ENCODE peak calls at places on chromosome 20, in seven cellular contexts. Q is neuronal stem cell, G is H9, N is mesenchymal stem cell, C is H1, D is trophoblast cell, K is mesendoderm. M is an unnamed sample.

GRCh38 chr20:44001667-44002596 is 87.3 kb downstream of the TOX2 start:
- DNase-seq in Q (no peak), G (no peak), N (no peak), C (no peak), D (no peak), K (no peak), M (no peak)

GRCh38 chr20:40961686-40962640 is 66.7 kb upstream of the TOP1 start:
- DNase-seq in Q (no peak), G (peak), N (no peak), C (no peak), D (no peak), K (no peak), M (peak)

GRCh38 chr20:38126146-38126912 is 38.7 kb downstream of the TGM2 start:
- DNase-seq in Q (no peak), G (peak), N (peak), C (no peak), D (no peak), K (no peak), M (no peak)

GRCh38 chr20:63117151-63117550 is 98.8 kb downstream of the YTHDF1 start:
- DNase-seq in Q (no peak), G (no peak), N (no peak), C (no peak), D (no peak), K (no peak), M (no peak)

GRCh38 chr20:10670521-10671220 is 3.1 kb downstream of the JAG1 start:
- DNase-seq in Q (no peak), G (no peak), N (peak), C (no peak), D (no peak), K (no peak), M (peak)

GRCh38 chr20:34268851-34269668 is 27.8 kb downstream of the ASIP start:
- DNase-seq in Q (no peak), G (peak), N (peak), C (peak), D (no peak), K (peak), M (no peak)

GRCh38 chr20:35307666-35308653 is 15.7 kb upstream of the FAM83C start:
- DNase-seq in Q (no peak), G (no peak), N (peak), C (no peak), D (no peak), K (no peak), M (peak)

GRCh38 chr20:62065669-62066338 is at the start of gene TAF4:
- DNase-seq in Q (peak), G (peak), N (peak), C (peak), D (peak), K (peak), M (peak)

GRCh38 chr20:19368351-19368750 is 155.9 kb downstream of the SLC24A3 start:
- DNase-seq in Q (no peak), G (no peak), N (no peak), C (no peak), D (no peak), K (no peak), M (no peak)

GRCh38 chr20:63254536-63255384 is 497 bp upstream of the NKAIN4 start:
- DNase-seq in Q (peak), G (peak), N (no peak), C (peak), D (no peak), K (peak), M (no peak)

GRCh38 chr20:62977613-62978558 is 25.4 kb downstream of the SLC17A9 start:
- DNase-seq in Q (no peak), G (no peak), N (no peak), C (no peak), D (no peak), K (no peak), M (no peak)

GRCh38 chr20:51594206-51594998 is 51.9 kb upstream of the NFATC2 start:
- DNase-seq in Q (no peak), G (no peak), N (no peak), C (no peak), D (no peak), K (no peak), M (no peak)

GRCh38 chr20:20003088-20003954 is 13.8 kb upstream of the NAA20 start:
- DNase-seq in Q (no peak), G (no peak), N (no peak), C (no peak), D (peak), K (no peak), M (peak)

GRCh38 chr20:11880694-11881093 is 37.0 kb upstream of the BTBD3 start:
- DNase-seq in Q (no peak), G (no peak), N (no peak), C (no peak), D (no peak), K (peak), M (no peak)

GRCh38 chr20:37524221-37524700 is 3.2 kb downstream of the NNAT start:
- DNase-seq in Q (no peak), G (no peak), N (no peak), C (no peak), D (no peak), K (no peak), M (no peak)

GRCh38 chr20:1992359-1992758 is 1.5 kb downstream of the PDYN start:
- DNase-seq in Q (no peak), G (no peak), N (no peak), C (no peak), D (no peak), K (no peak), M (no peak)

GRCh38 chr20:57586943-57587277 is 26.0 kb downstream of the PCK1 start:
- DNase-seq in Q (no peak), G (no peak), N (no peak), C (no peak), D (no peak), K (no peak), M (no peak)

GRCh38 chr20:60206259-60206658 is 248.0 kb downstream of the CDH26 start:
- DNase-seq in Q (no peak), G (peak), N (peak), C (no peak), D (no peak), K (peak), M (peak)

GRCh38 chr20:4813076-4813838 is 91.5 kb downstream of the PRND start:
- DNase-seq in Q (no peak), G (no peak), N (no peak), C (no peak), D (no peak), K (no peak), M (no peak)

GRCh38 chr20:50569864-50570836 is 60.0 kb downstream of the PTPN1 start:
- DNase-seq in Q (no peak), G (peak), N (peak), C (no peak), D (peak), K (peak), M (peak)

GRCh38 chr20:25608774-25609173 is 15.0 kb downstream of the NANP start:
- DNase-seq in Q (no peak), G (no peak), N (no peak), C (no peak), D (no peak), K (no peak), M (no peak)

GRCh38 chr20:25606094-25606640 is 17.6 kb downstream of the NANP start:
- DNase-seq in Q (no peak), G (no peak), N (no peak), C (no peak), D (no peak), K (no peak), M (no peak)

GRCh38 chr20:25604611-25605010 is 19.2 kb downstream of the NANP start:
- DNase-seq in Q (no peak), G (no peak), N (no peak), C (no peak), D (no peak), K (no peak), M (no peak)

GRCh38 chr20:25601659-25602058 is 16.3 kb upstream of the NINL start:
- DNase-seq in Q (no peak), G (no peak), N (no peak), C (no peak), D (no peak), K (no peak), M (no peak)

DNA sequence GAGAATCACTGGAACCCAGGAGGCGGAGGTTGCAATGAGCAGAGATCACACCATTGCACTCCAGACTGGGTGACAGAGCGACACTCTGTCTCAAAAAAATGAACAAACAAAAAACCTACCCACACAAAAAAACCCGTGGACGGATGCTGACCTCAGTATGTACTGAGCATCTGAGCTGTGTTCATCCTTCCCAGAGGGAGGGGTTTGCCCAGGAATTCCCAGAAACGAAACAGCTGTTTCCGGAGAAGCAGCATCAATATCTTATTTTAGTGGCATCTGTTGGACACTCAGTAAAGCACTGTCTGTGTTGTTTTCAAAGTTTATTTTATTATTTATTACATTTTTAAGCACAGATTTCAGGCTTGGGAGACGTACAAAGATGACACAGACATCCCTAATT is 18.7 kb downstream of the NANP start:
- DNase-seq in Q (no peak), G (no peak), N (no peak), C (no peak), D (no peak), K (no peak), M (no peak)
- H3K18ac ChIP-seq in Q (no peak), G (no peak), N (no peak), C (no peak), D (no peak), K (no peak), M (no peak)

GRCh38 chr20:3632311-3633004 is 30.7 kb downstream of the GFRA4 start:
- DNase-seq in Q (no peak), G (no peak), N (no peak), C (no peak), D (no peak), K (no peak), M (no peak)
- H3K18ac ChIP-seq in Q (no peak), G (no peak), N (no peak), C (no peak), D (no peak), K (no peak), M (no peak)

DNA sequence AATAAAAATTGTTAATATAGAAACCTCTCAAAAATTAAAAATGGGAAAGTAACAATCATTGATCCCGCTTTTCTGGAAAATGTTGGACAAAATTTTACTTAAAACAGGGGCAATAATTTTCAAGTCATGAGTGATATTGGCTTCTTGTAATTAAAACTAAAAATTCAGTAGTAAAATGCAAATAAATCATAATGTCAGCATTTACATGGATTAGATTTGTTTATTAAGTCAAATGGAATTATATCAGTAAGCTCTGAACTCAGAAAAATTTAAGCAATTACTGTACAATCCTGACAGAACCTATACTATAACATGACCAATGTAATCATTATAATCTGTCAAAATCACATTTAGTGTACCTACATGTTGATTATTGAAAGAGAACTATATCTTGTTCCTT is 39.9 kb upstream of the NKX2-4 start:
- DNase-seq in Q (no peak), G (no peak), N (no peak), C (no peak), D (no peak), K (no peak), M (no peak)
- H3K18ac ChIP-seq in Q (no peak), G (no peak), N (no peak), C (no peak), D (no peak), K (no peak), M (no peak)

DNA sequence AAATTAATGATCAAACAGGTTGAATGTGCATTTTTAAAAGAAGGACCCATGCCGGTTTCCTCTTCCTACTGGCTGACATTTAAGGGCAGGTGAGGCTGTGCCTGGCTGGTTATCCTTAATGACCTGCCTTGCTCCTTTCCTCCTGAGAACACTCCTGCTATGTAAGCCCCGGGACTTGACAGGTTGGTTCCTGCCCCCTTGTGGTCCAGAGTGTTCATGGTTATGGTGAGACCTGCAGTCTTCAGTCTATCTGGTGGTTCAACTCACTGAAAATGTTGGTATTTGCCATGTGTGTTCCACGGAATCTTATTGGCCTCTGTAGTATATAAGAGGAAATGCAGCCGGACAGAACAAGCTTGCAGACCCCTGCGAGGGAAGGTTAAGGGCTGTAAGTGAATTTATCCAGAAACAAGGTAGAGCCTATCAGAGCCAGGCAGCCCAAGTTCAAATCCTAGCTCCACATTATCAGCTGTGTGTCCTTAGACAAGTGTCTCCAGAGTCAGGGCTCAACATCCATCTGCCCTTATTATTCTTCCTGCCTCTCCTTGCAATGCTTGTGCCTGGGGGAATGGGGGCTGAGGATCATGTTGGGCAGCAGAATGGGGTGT is 5.2 kb upstream of the BPIFA3 start:
- DNase-seq in Q (peak), G (peak), N (peak), C (peak), D (peak), K (peak), M (peak)
- H3K18ac ChIP-seq in Q (no peak), G (no peak), N (no peak), C (no peak), D (no peak), K (no peak), M (no peak)

GRCh38 chr20:58986286-58986967 is 5.4 kb downstream of the NELFCD start:
- DNase-seq in Q (no peak), G (no peak), N (no peak), C (no peak), D (no peak), K (no peak), M (no peak)
- H3K18ac ChIP-seq in Q (no peak), G (no peak), N (no peak), C (no peak), D (no peak), K (no peak), M (no peak)

GRCh38 chr20:32912688-32913087 is 54.0 kb downstream of the EFCAB8 start:
- DNase-seq in Q (no peak), G (no peak), N (no peak), C (no peak), D (no peak), K (no peak), M (no peak)
- H3K18ac ChIP-seq in Q (no peak), G (no peak), N (no peak), C (no peak), D (no peak), K (no peak), M (no peak)

GRCh38 chr20:45392733-45393132 is 14.6 kb upstream of the TP53TG5 start:
- DNase-seq in Q (no peak), G (no peak), N (no peak), C (no peak), D (no peak), K (peak), M (no peak)

GRCh38 chr20:45390931-45391330 is 12.8 kb upstream of the TP53TG5 start:
- DNase-seq in Q (no peak), G (no peak), N (no peak), C (no peak), D (no peak), K (no peak), M (no peak)

GRCh38 chr20:45383131-45383530 is 5.0 kb upstream of the TP53TG5 start:
- DNase-seq in Q (no peak), G (no peak), N (no peak), C (no peak), D (no peak), K (no peak), M (peak)

GRCh38 chr20:45391559-45391958 is 13.4 kb upstream of the TP53TG5 start:
- DNase-seq in Q (no peak), G (no peak), N (no peak), C (no peak), D (no peak), K (no peak), M (no peak)

DNA sequence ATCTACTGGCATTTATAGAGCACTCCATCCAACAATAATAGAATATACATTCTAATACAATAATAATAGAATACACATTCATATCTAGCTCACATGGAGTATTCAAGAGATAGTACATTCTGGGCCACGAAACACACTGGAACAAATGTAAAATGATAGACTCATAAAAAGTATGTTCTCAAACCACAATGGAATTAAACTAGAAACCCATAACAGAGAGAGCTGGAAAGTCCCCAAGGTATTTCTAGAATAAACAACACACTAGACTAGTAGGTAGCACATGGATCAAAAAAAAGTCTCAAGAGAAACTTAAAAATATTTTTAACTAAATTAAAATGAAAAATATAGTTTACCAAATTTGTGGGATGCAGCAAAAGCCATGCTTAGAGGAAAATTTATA is 9.1 kb upstream of the TP53TG5 start:
- DNase-seq in Q (no peak), G (no peak), N (no peak), C (no peak), D (no peak), K (no peak), M (no peak)
- H3K18ac ChIP-seq in Q (no peak), G (no peak), N (no peak), C (no peak), D (no peak), K (no peak), M (no peak)